ENCODE peak calls at places on chromosomes 3 and 15, in ten cellular contexts. L is AG08395; R is NCI-H2081; E is thoracic aorta; M is naive thymus-derived CD8-positive, alpha-beta T cell; D is dermis microvascular lymphatic vessel endothelial cell; T is kidney glomerular epithelial cell; Q is NCI-H1048; X is heart left ventricle; N is lower leg skin. S is an unnamed sample.

GRCh38 chr3:5489536-5489935 is 302.0 kb downstream of the EDEM1 start:
- DNase-seq in N (no peak), L (no peak), E (no peak), R (no peak), X (no peak), Q (no peak), T (no peak), D (no peak), M (no peak), S (no peak)

GRCh38 chr15:52391074-52391473 is 95.5 kb upstream of the MYO5C start:
- DNase-seq in L (no peak), D (no peak), N (no peak), M (no peak), T (no peak), X (no peak), R (no peak), E (no peak), Q (no peak), S (no peak)

GRCh38 chr3:186053954-186054353 is 54.9 kb downstream of the ETV5 start:
- DNase-seq in L (peak), X (no peak), N (no peak), Q (no peak), D (no peak), T (no peak), M (no peak), E (no peak), R (no peak), S (no peak)

GRCh38 chr3:14371573-14372474 is 30.6 kb upstream of the SLC6A6 start:
- DNase-seq in Q (no peak), E (peak), T (no peak), L (peak), M (no peak), N (peak), D (no peak), X (peak), R (peak), S (peak)

GRCh38 chr3:116148881-116149530 is 296.3 kb downstream of the LSAMP start:
- DNase-seq in X (no peak), Q (no peak), L (peak), E (no peak), D (no peak), N (no peak), M (no peak), T (no peak), R (peak), S (no peak)

GRCh38 chr3:127749787-127750225 is 72.5 kb downstream of the MGLL start:
- DNase-seq in E (no peak), M (no peak), X (no peak), T (no peak), D (no peak), R (peak), L (no peak), N (no peak), Q (no peak), S (no peak)

GRCh38 chr3:45792036-45792435 is 4.3 kb downstream of the SLC6A20 start:
- DNase-seq in D (no peak), E (no peak), N (no peak), R (no peak), X (no peak), L (no peak), M (no peak), Q (no peak), T (no peak), S (no peak)

GRCh38 chr15:38130200-38130567 is 122.5 kb upstream of the SPRED1 start:
- DNase-seq in R (no peak), N (no peak), M (no peak), Q (no peak), L (no peak), T (no peak), D (no peak), E (no peak), X (no peak), S (no peak)

GRCh38 chr3:13801361-13802214 is 78.3 kb downstream of the WNT7A start:
- DNase-seq in D (peak), E (no peak), T (no peak), N (no peak), M (no peak), R (no peak), X (no peak), L (no peak), Q (no peak), S (no peak)

GRCh38 chr3:138494607-138494929 is 60.2 kb downstream of the ESYT3 start:
- DNase-seq in N (no peak), M (no peak), Q (no peak), L (no peak), D (no peak), X (no peak), R (no peak), T (no peak), E (no peak), S (peak)

GRCh38 chr3:134839422-134839821 is 44.4 kb downstream of the EPHB1 start:
- DNase-seq in E (no peak), Q (no peak), N (no peak), T (no peak), L (no peak), M (no peak), X (no peak), R (no peak), D (no peak), S (no peak)

GRCh38 chr3:173913985-173914421 is 516.5 kb downstream of the NLGN1 start:
- DNase-seq in L (no peak), T (no peak), M (no peak), N (no peak), R (no peak), Q (no peak), X (no peak), E (no peak), D (no peak), S (no peak)

GRCh38 chr3:42539871-42540714 is 37.6 kb downstream of the VIPR1 start:
- DNase-seq in R (peak), L (peak), M (peak), E (no peak), T (no peak), N (peak), Q (peak), X (peak), D (no peak), S (no peak)

GRCh38 chr15:43067717-43068461 is 37.9 kb downstream of the UBR1 start:
- DNase-seq in L (peak), T (no peak), E (no peak), M (no peak), N (no peak), X (no peak), Q (no peak), D (no peak), R (no peak), S (no peak)

GRCh38 chr15:23385886-23386430 is 31.4 kb downstream of the GOLGA8S start:
- DNase-seq in T (no peak), E (no peak), N (no peak), M (no peak), X (no peak), L (no peak), D (peak), Q (no peak), R (no peak), S (no peak)

GRCh38 chr3:65597225-65597951 is 441.3 kb downstream of the MAGI1 start:
- DNase-seq in L (peak), D (no peak), R (no peak), N (no peak), X (peak), E (no peak), T (peak), M (no peak), Q (no peak), S (no peak)

GRCh38 chr3:33008282-33008681 is 56.8 kb downstream of the CCR4 start:
- DNase-seq in R (no peak), E (no peak), Q (no peak), D (no peak), L (no peak), N (no peak), M (peak), X (no peak), T (no peak), S (no peak)

GRCh38 chr3:152719264-152719663 is 115.7 kb upstream of the P2RY1 start:
- DNase-seq in M (no peak), L (peak), N (no peak), T (no peak), D (no peak), E (no peak), Q (no peak), R (no peak), X (no peak), S (no peak)

GRCh38 chr15:90479656-90480055 is 50.1 kb upstream of the CRTC3 start:
- DNase-seq in M (no peak), E (no peak), D (no peak), T (no peak), L (no peak), N (no peak), Q (no peak), R (no peak), X (no peak), S (no peak)

GRCh38 chr15:63238796-63239195 is 38.6 kb upstream of the APH1B start:
- DNase-seq in N (no peak), X (no peak), Q (no peak), R (no peak), D (no peak), E (no peak), L (peak), M (no peak), T (no peak), S (no peak)

GRCh38 chr3:182713743-182714517 is 79.4 kb upstream of the ATP11B start:
- DNase-seq in L (peak), D (peak), T (peak), N (no peak), Q (no peak), E (no peak), R (peak), M (peak), X (no peak), S (no peak)

GRCh38 chr3:54065551-54065950 is 56.8 kb upstream of the CACNA2D3 start:
- DNase-seq in M (no peak), L (no peak), X (no peak), N (no peak), R (no peak), T (no peak), D (no peak), E (no peak), Q (no peak), S (no peak)

GRCh38 chr3:71006810-71007785 is 576.4 kb downstream of the FOXP1 start:
- DNase-seq in N (no peak), D (no peak), T (peak), M (peak), X (no peak), E (no peak), R (no peak), L (peak), Q (peak), S (no peak)

GRCh38 chr3:44039006-44039405 is 202.7 kb upstream of the TOPAZ1 start:
- DNase-seq in D (no peak), N (no peak), R (no peak), E (no peak), T (peak), X (no peak), L (no peak), Q (no peak), M (no peak), S (no peak)

GRCh38 chr15:73075151-73075859 is 23.0 kb downstream of the NEO1 start:
- DNase-seq in X (no peak), L (no peak), E (no peak), T (no peak), Q (no peak), R (no peak), N (peak), M (no peak), D (no peak), S (no peak)

GRCh38 chr15:29638011-29638410 is 184.3 kb downstream of the TJP1 start:
- DNase-seq in R (no peak), E (no peak), Q (no peak), M (no peak), X (no peak), D (no peak), L (no peak), N (no peak), T (no peak), S (no peak)

GRCh38 chr3:53796161-53796560 is 50.1 kb downstream of the CHDH start:
- DNase-seq in L (no peak), D (no peak), Q (no peak), N (no peak), R (no peak), M (no peak), X (peak), E (no peak), T (no peak), S (no peak)

GRCh38 chr3:134067311-134068161 is 37.8 kb upstream of the SLCO2A1 start:
- DNase-seq in Q (no peak), X (no peak), N (no peak), R (no peak), L (no peak), D (no peak), T (no peak), E (no peak), M (no peak), S (no peak)

GRCh38 chr15:71375934-71376333 is 260.7 kb downstream of the THSD4 start:
- DNase-seq in T (no peak), R (no peak), M (no peak), L (no peak), E (no peak), D (no peak), X (no peak), N (no peak), Q (no peak), S (no peak)

GRCh38 chr15:42890161-42890913 is 30.2 kb downstream of the TTBK2 start:
- DNase-seq in Q (no peak), X (no peak), L (peak), T (peak), E (no peak), R (no peak), M (no peak), N (no peak), D (peak), S (no peak)

GRCh38 chr3:108183178-108183577 is 39.0 kb downstream of the IFT57 start:
- DNase-seq in R (peak), L (no peak), Q (no peak), N (no peak), E (no peak), M (no peak), D (no peak), T (no peak), X (no peak), S (no peak)

GRCh38 chr3:87088984-87089841 is 98.3 kb upstream of the VGLL3 start:
- DNase-seq in T (peak), N (peak), M (no peak), X (peak), L (peak), E (peak), D (no peak), Q (no peak), R (peak), S (peak)

GRCh38 chr15:90818251-90819210 is 49.9 kb upstream of the FURIN start:
- DNase-seq in E (no peak), R (peak), L (no peak), D (no peak), T (no peak), Q (no peak), X (no peak), N (no peak), M (peak), S (no peak)

GRCh38 chr3:136899622-136900158 is 37.7 kb downstream of the NCK1 start:
- DNase-seq in E (no peak), M (no peak), T (no peak), L (no peak), R (no peak), X (no peak), Q (no peak), N (no peak), D (no peak), S (no peak)

GRCh38 chr3:13301295-13301987 is 118.7 kb downstream of the NUP210 start:
- DNase-seq in N (no peak), D (no peak), X (no peak), L (peak), T (no peak), Q (no peak), R (no peak), M (no peak), E (no peak), S (no peak)

GRCh38 chr3:48013288-48013980 is 2.8 kb downstream of the MAP4 start:
- DNase-seq in E (no peak), N (no peak), D (no peak), M (no peak), X (peak), T (peak), L (peak), Q (no peak), R (no peak), S (peak)

GRCh38 chr3:135567223-135567622 is 398.3 kb upstream of the PPP2R3A start:
- DNase-seq in R (no peak), D (no peak), N (no peak), T (no peak), E (no peak), M (no peak), L (no peak), X (no peak), Q (no peak), S (no peak)

GRCh38 chr3:159632124-159632523 is 356.5 kb upstream of the IL12A start:
- DNase-seq in Q (no peak), L (no peak), D (no peak), X (no peak), E (no peak), N (no peak), M (no peak), T (no peak), R (no peak), S (no peak)